ENCODE peak calls at places on chromosome 12, in five cellular contexts. X is activated CD4-positive, alpha-beta T cell treated with anti-CD3 and anti-CD28 coated beads, Interleukin-2, amount 50 U/mL, for 24 hours; V is islet precursor cell; M is germinal center; Y is HT-29. C is an unnamed sample.

GRCh38 chr12:122830517-122831214 is 4.6 kb upstream of the HIP1R start:
- DNase-seq in Y (peak; percentile 31), V (peak; percentile 84), X (no peak), M (no peak), C (no peak)

GRCh38 chr12:103924761-103925641 is 5.2 kb upstream of the HSP90B1 start:
- DNase-seq in V (peak; percentile 87), M (no peak), Y (no peak), X (peak; percentile 51), C (no peak)

GRCh38 chr12:31318870-31319269 is 7.1 kb downstream of the SINHCAF start:
- DNase-seq in Y (no peak), M (no peak), X (no peak), V (no peak), C (no peak)

GRCh38 chr12:11855993-11856374 is 206.5 kb downstream of the ETV6 start:
- DNase-seq in X (no peak), V (no peak), Y (no peak), M (no peak), C (no peak)

GRCh38 chr12:131608740-131609665 is 101.9 kb upstream of the SFSWAP start:
- DNase-seq in X (peak; percentile 46), M (peak; percentile 73), V (peak; percentile 86), Y (peak; percentile 70), C (peak; percentile 51)

GRCh38 chr12:126685636-126686035 is 1581.3 kb upstream of the TMEM132C start:
- DNase-seq in Y (no peak), V (no peak), M (no peak), X (no peak), C (no peak)

GRCh38 chr12:43044241-43044640 is 454.7 kb upstream of the PRICKLE1 start:
- DNase-seq in V (no peak), Y (no peak), M (no peak), X (no peak), C (no peak)

GRCh38 chr12:119802472-119802871 is 74.6 kb downstream of the CIT start:
- DNase-seq in M (no peak), V (peak; percentile 64), Y (no peak), X (no peak), C (peak; percentile 25)

GRCh38 chr12:55746147-55746912 is 3.4 kb downstream of the GDF11 start:
- DNase-seq in V (no peak), X (no peak), Y (no peak), M (no peak), C (no peak)

GRCh38 chr12:49041881-49042484 is 18.6 kb downstream of the KMT2D start:
- DNase-seq in M (no peak), Y (no peak), V (no peak), X (no peak), C (no peak)